ENCODE peak calls at places on chromosomes 2 and 18, in ten cellular contexts. One of them, this sample, is unnamed.

GRCh38 chr18:48228841-48229240 is 180.3 kb downstream of the ZBTB7C start:
- DNase-seq in heart left ventricle: peak
- DNase-seq in colonic mucosa: no peak
- DNase-seq in suprapubic skin: no peak
- DNase-seq in fibroblast of pulmonary artery: peak
- DNase-seq in epithelial cell of proximal tubule: no peak
- DNase-seq in A549: no peak
- DNase-seq in NB4: no peak
- DNase-seq in effector memory CD4-positive, alpha-beta T cell: no peak
- DNase-seq in GM23248: no peak
- DNase-seq in this sample: no peak

GRCh38 chr2:28780496-28780895 is 28.9 kb downstream of the PPP1CB start:
- DNase-seq in heart left ventricle: no peak
- DNase-seq in colonic mucosa: no peak
- DNase-seq in suprapubic skin: no peak
- DNase-seq in fibroblast of pulmonary artery: no peak
- DNase-seq in epithelial cell of proximal tubule: no peak
- DNase-seq in A549: no peak
- DNase-seq in NB4: no peak
- DNase-seq in effector memory CD4-positive, alpha-beta T cell: no peak
- DNase-seq in GM23248: no peak
- DNase-seq in this sample: no peak

GRCh38 chr18:69874058-69874457 is 73.6 kb downstream of the CD226 start:
- DNase-seq in heart left ventricle: no peak
- DNase-seq in colonic mucosa: no peak
- DNase-seq in suprapubic skin: no peak
- DNase-seq in fibroblast of pulmonary artery: peak
- DNase-seq in epithelial cell of proximal tubule: peak
- DNase-seq in A549: no peak
- DNase-seq in NB4: no peak
- DNase-seq in effector memory CD4-positive, alpha-beta T cell: no peak
- DNase-seq in GM23248: peak
- DNase-seq in this sample: peak

GRCh38 chr2:158943973-158944372 is 24.5 kb upstream of the TANC1 start:
- DNase-seq in heart left ventricle: no peak
- DNase-seq in colonic mucosa: no peak
- DNase-seq in suprapubic skin: no peak
- DNase-seq in fibroblast of pulmonary artery: no peak
- DNase-seq in epithelial cell of proximal tubule: no peak
- DNase-seq in A549: no peak
- DNase-seq in NB4: no peak
- DNase-seq in effector memory CD4-positive, alpha-beta T cell: no peak
- DNase-seq in GM23248: no peak
- DNase-seq in this sample: no peak

GRCh38 chr2:99729104-99729503 is 239.3 kb upstream of the REV1 start:
- DNase-seq in heart left ventricle: no peak
- DNase-seq in colonic mucosa: no peak
- DNase-seq in suprapubic skin: no peak
- DNase-seq in fibroblast of pulmonary artery: peak
- DNase-seq in epithelial cell of proximal tubule: no peak
- DNase-seq in A549: no peak
- DNase-seq in NB4: no peak
- DNase-seq in effector memory CD4-positive, alpha-beta T cell: no peak
- DNase-seq in GM23248: peak
- DNase-seq in this sample: peak

GRCh38 chr2:69036926-69037325 is 23.9 kb downstream of the ANTXR1 start:
- DNase-seq in heart left ventricle: no peak
- DNase-seq in colonic mucosa: no peak
- DNase-seq in suprapubic skin: no peak
- DNase-seq in fibroblast of pulmonary artery: no peak
- DNase-seq in epithelial cell of proximal tubule: no peak
- DNase-seq in A549: no peak
- DNase-seq in NB4: no peak
- DNase-seq in effector memory CD4-positive, alpha-beta T cell: no peak
- DNase-seq in GM23248: peak
- DNase-seq in this sample: peak

GRCh38 chr2:134668821-134669220 is 50.0 kb downstream of the TMEM163 start:
- DNase-seq in heart left ventricle: no peak
- DNase-seq in colonic mucosa: no peak
- DNase-seq in suprapubic skin: no peak
- DNase-seq in fibroblast of pulmonary artery: no peak
- DNase-seq in epithelial cell of proximal tubule: no peak
- DNase-seq in A549: no peak
- DNase-seq in NB4: peak
- DNase-seq in effector memory CD4-positive, alpha-beta T cell: peak
- DNase-seq in GM23248: no peak
- DNase-seq in this sample: no peak

GRCh38 chr2:65666156-65666725 is 233.8 kb upstream of the SPRED2 start:
- DNase-seq in heart left ventricle: no peak
- DNase-seq in colonic mucosa: no peak
- DNase-seq in suprapubic skin: no peak
- DNase-seq in fibroblast of pulmonary artery: peak
- DNase-seq in epithelial cell of proximal tubule: no peak
- DNase-seq in A549: no peak
- DNase-seq in NB4: peak
- DNase-seq in effector memory CD4-positive, alpha-beta T cell: no peak
- DNase-seq in GM23248: peak
- DNase-seq in this sample: peak

GRCh38 chr2:98912957-98913915 is 22.8 kb downstream of the CRACDL start:
- DNase-seq in heart left ventricle: no peak
- DNase-seq in colonic mucosa: no peak
- DNase-seq in suprapubic skin: peak
- DNase-seq in fibroblast of pulmonary artery: peak
- DNase-seq in epithelial cell of proximal tubule: no peak
- DNase-seq in A549: no peak
- DNase-seq in NB4: no peak
- DNase-seq in effector memory CD4-positive, alpha-beta T cell: no peak
- DNase-seq in GM23248: peak
- DNase-seq in this sample: no peak

GRCh38 chr2:238265605-238266004 is 22.8 kb downstream of the PER2 start:
- DNase-seq in heart left ventricle: peak
- DNase-seq in colonic mucosa: no peak
- DNase-seq in suprapubic skin: no peak
- DNase-seq in fibroblast of pulmonary artery: no peak
- DNase-seq in epithelial cell of proximal tubule: no peak
- DNase-seq in A549: no peak
- DNase-seq in NB4: no peak
- DNase-seq in effector memory CD4-positive, alpha-beta T cell: no peak
- DNase-seq in GM23248: no peak
- DNase-seq in this sample: no peak

GRCh38 chr2:32003791-32004190 is 7.0 kb downstream of the MEMO1 start:
- DNase-seq in heart left ventricle: no peak
- DNase-seq in colonic mucosa: no peak
- DNase-seq in suprapubic skin: no peak
- DNase-seq in fibroblast of pulmonary artery: no peak
- DNase-seq in epithelial cell of proximal tubule: no peak
- DNase-seq in A549: no peak
- DNase-seq in NB4: no peak
- DNase-seq in effector memory CD4-positive, alpha-beta T cell: no peak
- DNase-seq in GM23248: no peak
- DNase-seq in this sample: no peak
- H3K4me3 ChIP-seq in heart left ventricle: no peak
- H3K4me3 ChIP-seq in colonic mucosa: no peak
- H3K4me3 ChIP-seq in suprapubic skin: no peak
- H3K4me3 ChIP-seq in fibroblast of pulmonary artery: no peak
- H3K4me3 ChIP-seq in epithelial cell of proximal tubule: no peak
- H3K4me3 ChIP-seq in A549: no peak
- H3K4me3 ChIP-seq in NB4: no peak
- H3K4me3 ChIP-seq in effector memory CD4-positive, alpha-beta T cell: no peak
- H3K4me3 ChIP-seq in GM23248: no peak
- H3K4me3 ChIP-seq in this sample: no peak

GRCh38 chr2:172429351-172429968 is 2.1 kb downstream of the ITGA6 start:
- DNase-seq in heart left ventricle: no peak
- DNase-seq in colonic mucosa: no peak
- DNase-seq in suprapubic skin: peak
- DNase-seq in fibroblast of pulmonary artery: no peak
- DNase-seq in epithelial cell of proximal tubule: no peak
- DNase-seq in A549: no peak
- DNase-seq in NB4: peak
- DNase-seq in effector memory CD4-positive, alpha-beta T cell: no peak
- DNase-seq in GM23248: peak
- DNase-seq in this sample: peak

GRCh38 chr2:172430027-172430426 is 2.6 kb downstream of the ITGA6 start:
- DNase-seq in heart left ventricle: no peak
- DNase-seq in colonic mucosa: no peak
- DNase-seq in suprapubic skin: no peak
- DNase-seq in fibroblast of pulmonary artery: no peak
- DNase-seq in epithelial cell of proximal tubule: no peak
- DNase-seq in A549: no peak
- DNase-seq in NB4: no peak
- DNase-seq in effector memory CD4-positive, alpha-beta T cell: no peak
- DNase-seq in GM23248: no peak
- DNase-seq in this sample: no peak

GRCh38 chr2:172427990-172428840 is 829 bp downstream of the ITGA6 start:
- DNase-seq in heart left ventricle: peak
- DNase-seq in colonic mucosa: peak
- DNase-seq in suprapubic skin: peak
- DNase-seq in fibroblast of pulmonary artery: no peak
- DNase-seq in epithelial cell of proximal tubule: no peak
- DNase-seq in A549: peak
- DNase-seq in NB4: peak
- DNase-seq in effector memory CD4-positive, alpha-beta T cell: peak
- DNase-seq in GM23248: peak
- DNase-seq in this sample: no peak

GRCh38 chr2:172427256-172427989 is at the start of gene ITGA6:
- DNase-seq in heart left ventricle: peak
- DNase-seq in colonic mucosa: peak
- DNase-seq in suprapubic skin: peak
- DNase-seq in fibroblast of pulmonary artery: peak
- DNase-seq in epithelial cell of proximal tubule: no peak
- DNase-seq in A549: peak
- DNase-seq in NB4: peak
- DNase-seq in effector memory CD4-positive, alpha-beta T cell: peak
- DNase-seq in GM23248: peak
- DNase-seq in this sample: no peak

DNA sequence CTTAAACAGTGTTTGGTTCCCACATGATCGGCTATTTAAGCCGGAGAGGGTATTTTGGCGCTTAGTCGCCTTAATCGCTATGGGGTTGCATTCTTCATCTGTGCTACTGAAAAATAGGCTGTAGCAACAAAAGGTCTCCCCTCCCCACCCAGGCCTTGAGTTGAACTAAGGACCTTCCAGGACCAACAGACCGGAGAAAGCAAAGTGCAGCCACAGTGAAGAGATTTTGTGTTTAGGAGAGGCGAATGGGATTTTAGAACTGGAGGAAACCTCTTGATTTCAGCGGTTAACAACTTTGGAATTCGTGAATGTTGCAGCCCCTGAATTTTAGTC is 1.4 kb downstream of the ITGA6 start:
- DNase-seq in heart left ventricle: no peak
- DNase-seq in colonic mucosa: no peak
- DNase-seq in suprapubic skin: peak
- DNase-seq in fibroblast of pulmonary artery: no peak
- DNase-seq in epithelial cell of proximal tubule: no peak
- DNase-seq in A549: no peak
- DNase-seq in NB4: no peak
- DNase-seq in effector memory CD4-positive, alpha-beta T cell: no peak
- DNase-seq in GM23248: no peak
- DNase-seq in this sample: no peak
- H3K4me3 ChIP-seq in heart left ventricle: peak
- H3K4me3 ChIP-seq in colonic mucosa: peak
- H3K4me3 ChIP-seq in suprapubic skin: peak
- H3K4me3 ChIP-seq in fibroblast of pulmonary artery: peak
- H3K4me3 ChIP-seq in epithelial cell of proximal tubule: peak
- H3K4me3 ChIP-seq in A549: peak
- H3K4me3 ChIP-seq in NB4: no peak
- H3K4me3 ChIP-seq in effector memory CD4-positive, alpha-beta T cell: peak
- H3K4me3 ChIP-seq in GM23248: peak
- H3K4me3 ChIP-seq in this sample: peak

DNA sequence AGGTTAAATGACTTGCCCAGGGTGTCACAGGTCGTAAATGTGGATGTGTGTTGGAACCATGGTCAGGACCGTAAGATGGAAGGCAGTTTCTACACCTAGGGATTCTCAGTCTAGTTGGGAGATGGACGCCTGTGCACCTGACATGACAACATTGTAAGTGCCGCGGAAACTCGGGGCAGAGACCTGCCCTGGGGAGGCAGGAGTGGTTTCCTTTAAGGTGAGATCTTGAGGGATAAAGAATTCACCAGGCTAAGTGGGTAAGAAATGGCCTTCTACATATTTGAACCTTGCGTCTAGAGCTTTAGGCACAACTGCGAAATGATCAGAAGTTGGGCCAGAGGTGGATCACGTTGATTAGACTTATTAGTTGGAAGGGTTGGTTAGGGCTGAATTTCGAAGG is 1.6 kb downstream of the DGKD start:
- DNase-seq in heart left ventricle: no peak
- DNase-seq in colonic mucosa: no peak
- DNase-seq in suprapubic skin: no peak
- DNase-seq in fibroblast of pulmonary artery: no peak
- DNase-seq in epithelial cell of proximal tubule: no peak
- DNase-seq in A549: no peak
- DNase-seq in NB4: no peak
- DNase-seq in effector memory CD4-positive, alpha-beta T cell: no peak
- DNase-seq in GM23248: no peak
- DNase-seq in this sample: no peak
- H3K4me3 ChIP-seq in heart left ventricle: no peak
- H3K4me3 ChIP-seq in colonic mucosa: no peak
- H3K4me3 ChIP-seq in suprapubic skin: no peak
- H3K4me3 ChIP-seq in fibroblast of pulmonary artery: no peak
- H3K4me3 ChIP-seq in epithelial cell of proximal tubule: peak
- H3K4me3 ChIP-seq in A549: peak
- H3K4me3 ChIP-seq in NB4: peak
- H3K4me3 ChIP-seq in effector memory CD4-positive, alpha-beta T cell: no peak
- H3K4me3 ChIP-seq in GM23248: no peak
- H3K4me3 ChIP-seq in this sample: no peak

GRCh38 chr2:75680402-75680801 is 30.3 kb downstream of the GCFC2 start:
- DNase-seq in heart left ventricle: no peak
- DNase-seq in colonic mucosa: no peak
- DNase-seq in suprapubic skin: no peak
- DNase-seq in fibroblast of pulmonary artery: no peak
- DNase-seq in epithelial cell of proximal tubule: no peak
- DNase-seq in A549: no peak
- DNase-seq in NB4: no peak
- DNase-seq in effector memory CD4-positive, alpha-beta T cell: no peak
- DNase-seq in GM23248: no peak
- DNase-seq in this sample: no peak

GRCh38 chr2:75676464-75676863 is 29.9 kb downstream of the MRPL19 start:
- DNase-seq in heart left ventricle: no peak
- DNase-seq in colonic mucosa: no peak
- DNase-seq in suprapubic skin: no peak
- DNase-seq in fibroblast of pulmonary artery: no peak
- DNase-seq in epithelial cell of proximal tubule: no peak
- DNase-seq in A549: no peak
- DNase-seq in NB4: no peak
- DNase-seq in effector memory CD4-positive, alpha-beta T cell: no peak
- DNase-seq in GM23248: no peak
- DNase-seq in this sample: no peak

GRCh38 chr2:75679556-75679955 is 31.2 kb downstream of the GCFC2 start:
- DNase-seq in heart left ventricle: no peak
- DNase-seq in colonic mucosa: no peak
- DNase-seq in suprapubic skin: no peak
- DNase-seq in fibroblast of pulmonary artery: no peak
- DNase-seq in epithelial cell of proximal tubule: no peak
- DNase-seq in A549: no peak
- DNase-seq in NB4: no peak
- DNase-seq in effector memory CD4-positive, alpha-beta T cell: no peak
- DNase-seq in GM23248: no peak
- DNase-seq in this sample: no peak

DNA sequence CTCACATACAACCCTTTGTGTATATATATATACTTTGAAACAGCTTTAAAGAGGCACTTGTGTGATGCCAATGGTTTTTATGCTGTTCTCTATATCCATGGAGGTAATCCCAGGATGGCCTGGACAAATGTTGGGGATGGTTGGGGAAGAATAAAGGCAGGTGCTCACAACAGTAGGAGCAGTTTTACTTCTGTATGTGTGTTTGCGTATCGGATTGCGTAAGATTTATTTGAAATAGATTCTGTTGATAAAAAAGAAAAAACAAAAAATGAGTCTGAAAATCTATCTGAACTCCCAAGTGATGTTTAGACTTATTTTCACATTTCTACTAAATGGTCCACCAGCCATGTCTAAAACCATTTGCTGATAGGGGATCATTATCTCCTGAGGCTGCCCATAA is 29.3 kb downstream of the MRPL19 start:
- DNase-seq in heart left ventricle: no peak
- DNase-seq in colonic mucosa: no peak
- DNase-seq in suprapubic skin: no peak
- DNase-seq in fibroblast of pulmonary artery: no peak
- DNase-seq in epithelial cell of proximal tubule: no peak
- DNase-seq in A549: no peak
- DNase-seq in NB4: no peak
- DNase-seq in effector memory CD4-positive, alpha-beta T cell: no peak
- DNase-seq in GM23248: no peak
- DNase-seq in this sample: no peak
- H3K4me3 ChIP-seq in heart left ventricle: no peak
- H3K4me3 ChIP-seq in colonic mucosa: no peak
- H3K4me3 ChIP-seq in suprapubic skin: no peak
- H3K4me3 ChIP-seq in fibroblast of pulmonary artery: no peak
- H3K4me3 ChIP-seq in epithelial cell of proximal tubule: no peak
- H3K4me3 ChIP-seq in A549: no peak
- H3K4me3 ChIP-seq in NB4: no peak
- H3K4me3 ChIP-seq in effector memory CD4-positive, alpha-beta T cell: no peak
- H3K4me3 ChIP-seq in GM23248: no peak
- H3K4me3 ChIP-seq in this sample: no peak